ENCODE peak calls at places on chromosomes 2 and 18, in five cellular contexts. One of them, this sample, is unnamed.

GRCh38 chr2:132804045-132804444 is 134.0 kb upstream of the LYPD1 start:
- DNase-seq in cardiac muscle cell: peak
- DNase-seq in A549: peak
- DNase-seq in OCI-LY7: peak
- DNase-seq in GM12865: no peak
- DNase-seq in this sample: peak

GRCh38 chr2:227853204-227853629 is 18.2 kb upstream of the DAW1 start:
- DNase-seq in cardiac muscle cell: peak
- DNase-seq in A549: peak
- DNase-seq in OCI-LY7: no peak
- DNase-seq in GM12865: peak
- DNase-seq in this sample: no peak

GRCh38 chr18:79117791-79118190 is 48.6 kb downstream of the ATP9B start:
- DNase-seq in cardiac muscle cell: no peak
- DNase-seq in A549: no peak
- DNase-seq in OCI-LY7: no peak
- DNase-seq in GM12865: no peak
- DNase-seq in this sample: no peak

GRCh38 chr2:202023198-202023903 is 10.3 kb upstream of the FZD7 start:
- DNase-seq in cardiac muscle cell: no peak
- DNase-seq in A549: no peak
- DNase-seq in OCI-LY7: no peak
- DNase-seq in GM12865: no peak
- DNase-seq in this sample: no peak

GRCh38 chr2:217934321-217935131 is 68.3 kb downstream of the TNS1 start:
- DNase-seq in cardiac muscle cell: peak
- DNase-seq in A549: peak
- DNase-seq in OCI-LY7: no peak
- DNase-seq in GM12865: no peak
- DNase-seq in this sample: no peak

GRCh38 chr18:46615720-46616119 is 41.3 kb downstream of the LOXHD1 start:
- DNase-seq in cardiac muscle cell: no peak
- DNase-seq in A549: no peak
- DNase-seq in OCI-LY7: no peak
- DNase-seq in GM12865: no peak
- DNase-seq in this sample: no peak

GRCh38 chr2:231601356-231602229 is 8.9 kb downstream of the TEX44 start:
- DNase-seq in cardiac muscle cell: peak
- DNase-seq in A549: peak
- DNase-seq in OCI-LY7: peak
- DNase-seq in GM12865: peak
- DNase-seq in this sample: peak

GRCh38 chr2:18339326-18339725 is 221.1 kb downstream of the RDH14 start:
- DNase-seq in cardiac muscle cell: no peak
- DNase-seq in A549: no peak
- DNase-seq in OCI-LY7: no peak
- DNase-seq in GM12865: no peak
- DNase-seq in this sample: no peak

GRCh38 chr2:148989882-148990493 is 48.5 kb upstream of the LYPD6B start:
- DNase-seq in cardiac muscle cell: peak
- DNase-seq in A549: peak
- DNase-seq in OCI-LY7: peak
- DNase-seq in GM12865: peak
- DNase-seq in this sample: peak

GRCh38 chr2:149029312-149029965 is 9.1 kb upstream of the LYPD6B start:
- DNase-seq in cardiac muscle cell: no peak
- DNase-seq in A549: no peak
- DNase-seq in OCI-LY7: no peak
- DNase-seq in GM12865: no peak
- DNase-seq in this sample: no peak

GRCh38 chr2:76197842-76198448 is 487.2 kb upstream of the GCFC2 start:
- DNase-seq in cardiac muscle cell: peak
- DNase-seq in A549: peak
- DNase-seq in OCI-LY7: peak
- DNase-seq in GM12865: peak
- DNase-seq in this sample: peak

GRCh38 chr2:1743396-1744150 is 742 bp downstream of the PXDN start:
- DNase-seq in cardiac muscle cell: peak
- DNase-seq in A549: no peak
- DNase-seq in OCI-LY7: no peak
- DNase-seq in GM12865: no peak
- DNase-seq in this sample: no peak

GRCh38 chr2:11583203-11583752 is 49.4 kb downstream of the GREB1 start:
- DNase-seq in cardiac muscle cell: peak
- DNase-seq in A549: peak
- DNase-seq in OCI-LY7: no peak
- DNase-seq in GM12865: no peak
- DNase-seq in this sample: peak

GRCh38 chr2:40150206-40150765 is 301.6 kb downstream of the SLC8A1 start:
- DNase-seq in cardiac muscle cell: no peak
- DNase-seq in A549: no peak
- DNase-seq in OCI-LY7: no peak
- DNase-seq in GM12865: no peak
- DNase-seq in this sample: no peak

GRCh38 chr2:38074775-38075435 is 1.0 kb downstream of the CYP1B1 start:
- DNase-seq in cardiac muscle cell: peak
- DNase-seq in A549: peak
- DNase-seq in OCI-LY7: no peak
- DNase-seq in GM12865: no peak
- DNase-seq in this sample: peak

GRCh38 chr2:157194097-157194688 is 63.3 kb upstream of the GALNT5 start:
- DNase-seq in cardiac muscle cell: peak
- DNase-seq in A549: peak
- DNase-seq in OCI-LY7: peak
- DNase-seq in GM12865: peak
- DNase-seq in this sample: no peak

GRCh38 chr2:55115795-55116597 is 65.7 kb upstream of the RTN4 start:
- DNase-seq in cardiac muscle cell: peak
- DNase-seq in A549: peak
- DNase-seq in OCI-LY7: no peak
- DNase-seq in GM12865: no peak
- DNase-seq in this sample: no peak

GRCh38 chr2:157692768-157693167 is 64.1 kb upstream of the ACVR1C start:
- DNase-seq in cardiac muscle cell: peak
- DNase-seq in A549: no peak
- DNase-seq in OCI-LY7: no peak
- DNase-seq in GM12865: no peak
- DNase-seq in this sample: no peak

GRCh38 chr2:14700753-14701152 is 68.2 kb downstream of the LRATD1 start:
- DNase-seq in cardiac muscle cell: no peak
- DNase-seq in A549: no peak
- DNase-seq in OCI-LY7: no peak
- DNase-seq in GM12865: no peak
- DNase-seq in this sample: no peak

GRCh38 chr2:160415991-160416390 is 77.6 kb downstream of the RBMS1 start:
- DNase-seq in cardiac muscle cell: no peak
- DNase-seq in A549: no peak
- DNase-seq in OCI-LY7: no peak
- DNase-seq in GM12865: no peak
- DNase-seq in this sample: no peak

GRCh38 chr2:224772494-224772893 is 56.3 kb upstream of the CCDC195 start:
- DNase-seq in cardiac muscle cell: no peak
- DNase-seq in A549: no peak
- DNase-seq in OCI-LY7: no peak
- DNase-seq in GM12865: no peak
- DNase-seq in this sample: no peak

GRCh38 chr18:14943486-14943885 is 195.5 kb downstream of the ANKRD30B start:
- DNase-seq in cardiac muscle cell: no peak
- DNase-seq in A549: no peak
- DNase-seq in OCI-LY7: no peak
- DNase-seq in GM12865: no peak
- DNase-seq in this sample: no peak

GRCh38 chr2:2938481-2938880 is 439.1 kb downstream of the EIPR1 start:
- DNase-seq in cardiac muscle cell: no peak
- DNase-seq in A549: no peak
- DNase-seq in OCI-LY7: no peak
- DNase-seq in GM12865: no peak
- DNase-seq in this sample: no peak

GRCh38 chr2:162021659-162022058 is 52.4 kb downstream of the DPP4 start:
- DNase-seq in cardiac muscle cell: no peak
- DNase-seq in A549: no peak
- DNase-seq in OCI-LY7: no peak
- DNase-seq in GM12865: no peak
- DNase-seq in this sample: no peak

GRCh38 chr2:129761569-129762021 is 217.9 kb upstream of the RAB6C start:
- DNase-seq in cardiac muscle cell: no peak
- DNase-seq in A549: no peak
- DNase-seq in OCI-LY7: no peak
- DNase-seq in GM12865: no peak
- DNase-seq in this sample: no peak

GRCh38 chr2:1564506-1564905 is 151.2 kb downstream of the TPO start:
- DNase-seq in cardiac muscle cell: no peak
- DNase-seq in A549: no peak
- DNase-seq in OCI-LY7: no peak
- DNase-seq in GM12865: no peak
- DNase-seq in this sample: peak

GRCh38 chr2:216590780-216591179 is 42.4 kb upstream of the IGFBP2 start:
- DNase-seq in cardiac muscle cell: peak
- DNase-seq in A549: peak
- DNase-seq in OCI-LY7: no peak
- DNase-seq in GM12865: no peak
- DNase-seq in this sample: peak

GRCh38 chr2:128594953-128595677 is 276.4 kb upstream of the HS6ST1 start:
- DNase-seq in cardiac muscle cell: no peak
- DNase-seq in A549: no peak
- DNase-seq in OCI-LY7: no peak
- DNase-seq in GM12865: no peak
- DNase-seq in this sample: peak

GRCh38 chr18:55402731-55403405 is 185.1 kb downstream of the TCF4 start:
- DNase-seq in cardiac muscle cell: peak
- DNase-seq in A549: no peak
- DNase-seq in OCI-LY7: no peak
- DNase-seq in GM12865: no peak
- DNase-seq in this sample: no peak

GRCh38 chr18:55404136-55404810 is 183.7 kb downstream of the TCF4 start:
- DNase-seq in cardiac muscle cell: no peak
- DNase-seq in A549: no peak
- DNase-seq in OCI-LY7: no peak
- DNase-seq in GM12865: no peak
- DNase-seq in this sample: no peak

GRCh38 chr18:55404811-55405654 is 183.0 kb downstream of the TCF4 start:
- DNase-seq in cardiac muscle cell: peak
- DNase-seq in A549: no peak
- DNase-seq in OCI-LY7: no peak
- DNase-seq in GM12865: no peak
- DNase-seq in this sample: no peak

GRCh38 chr18:55401638-55402191 is 186.3 kb downstream of the TCF4 start:
- DNase-seq in cardiac muscle cell: peak
- DNase-seq in A549: peak
- DNase-seq in OCI-LY7: no peak
- DNase-seq in GM12865: no peak
- DNase-seq in this sample: peak

GRCh38 chr18:55403555-55403954 is 184.4 kb downstream of the TCF4 start:
- DNase-seq in cardiac muscle cell: no peak
- DNase-seq in A549: no peak
- DNase-seq in OCI-LY7: no peak
- DNase-seq in GM12865: no peak
- DNase-seq in this sample: no peak
- H3K4me3 ChIP-seq in cardiac muscle cell: no peak
- H3K4me3 ChIP-seq in A549: no peak
- H3K4me3 ChIP-seq in OCI-LY7: no peak
- H3K4me3 ChIP-seq in GM12865: no peak
- H3K4me3 ChIP-seq in this sample: no peak

GRCh38 chr2:44951124-44951523 is 9.6 kb downstream of the SIX3 start:
- DNase-seq in cardiac muscle cell: no peak
- DNase-seq in A549: no peak
- DNase-seq in OCI-LY7: no peak
- DNase-seq in GM12865: no peak
- DNase-seq in this sample: no peak

GRCh38 chr2:44950646-44951045 is 9.1 kb downstream of the SIX3 start:
- DNase-seq in cardiac muscle cell: no peak
- DNase-seq in A549: no peak
- DNase-seq in OCI-LY7: no peak
- DNase-seq in GM12865: no peak
- DNase-seq in this sample: no peak

GRCh38 chr2:44952806-44953685 is 11.5 kb downstream of the SIX3 start:
- DNase-seq in cardiac muscle cell: no peak
- DNase-seq in A549: no peak
- DNase-seq in OCI-LY7: no peak
- DNase-seq in GM12865: no peak
- DNase-seq in this sample: no peak

GRCh38 chr2:44952143-44952805 is 10.8 kb downstream of the SIX3 start:
- DNase-seq in cardiac muscle cell: peak
- DNase-seq in A549: peak
- DNase-seq in OCI-LY7: peak
- DNase-seq in GM12865: peak
- DNase-seq in this sample: peak

GRCh38 chr2:44951714-44952113 is 10.2 kb downstream of the SIX3 start:
- DNase-seq in cardiac muscle cell: no peak
- DNase-seq in A549: no peak
- DNase-seq in OCI-LY7: no peak
- DNase-seq in GM12865: no peak
- DNase-seq in this sample: no peak
- H3K4me3 ChIP-seq in cardiac muscle cell: peak
- H3K4me3 ChIP-seq in A549: peak
- H3K4me3 ChIP-seq in OCI-LY7: no peak
- H3K4me3 ChIP-seq in GM12865: peak
- H3K4me3 ChIP-seq in this sample: no peak

GRCh38 chr2:146661494-146662096 is 1183.2 kb upstream of the ACVR2A start:
- DNase-seq in cardiac muscle cell: peak
- DNase-seq in A549: peak
- DNase-seq in OCI-LY7: peak
- DNase-seq in GM12865: peak
- DNase-seq in this sample: no peak

GRCh38 chr2:146665801-146666200 is 1179.0 kb upstream of the ACVR2A start:
- DNase-seq in cardiac muscle cell: no peak
- DNase-seq in A549: no peak
- DNase-seq in OCI-LY7: no peak
- DNase-seq in GM12865: no peak
- DNase-seq in this sample: no peak

GRCh38 chr2:146659976-146660375 is 1184.9 kb upstream of the ACVR2A start:
- DNase-seq in cardiac muscle cell: no peak
- DNase-seq in A549: no peak
- DNase-seq in OCI-LY7: no peak
- DNase-seq in GM12865: no peak
- DNase-seq in this sample: no peak
- H3K4me3 ChIP-seq in cardiac muscle cell: no peak
- H3K4me3 ChIP-seq in A549: no peak
- H3K4me3 ChIP-seq in OCI-LY7: no peak
- H3K4me3 ChIP-seq in GM12865: no peak
- H3K4me3 ChIP-seq in this sample: no peak

GRCh38 chr2:120291464-120292311 is 39.0 kb downstream of the RALB start:
- DNase-seq in cardiac muscle cell: peak
- DNase-seq in A549: no peak
- DNase-seq in OCI-LY7: no peak
- DNase-seq in GM12865: no peak
- DNase-seq in this sample: peak

GRCh38 chr2:120288016-120288373 is 35.3 kb downstream of the RALB start:
- DNase-seq in cardiac muscle cell: no peak
- DNase-seq in A549: no peak
- DNase-seq in OCI-LY7: no peak
- DNase-seq in GM12865: no peak
- DNase-seq in this sample: no peak

GRCh38 chr2:120287183-120288015 is 34.7 kb downstream of the RALB start:
- DNase-seq in cardiac muscle cell: peak
- DNase-seq in A549: peak
- DNase-seq in OCI-LY7: no peak
- DNase-seq in GM12865: peak
- DNase-seq in this sample: no peak

GRCh38 chr2:120290737-120291136 is 38.1 kb downstream of the RALB start:
- DNase-seq in cardiac muscle cell: peak
- DNase-seq in A549: no peak
- DNase-seq in OCI-LY7: no peak
- DNase-seq in GM12865: no peak
- DNase-seq in this sample: no peak

GRCh38 chr2:120289221-120289906 is 36.7 kb downstream of the RALB start:
- DNase-seq in cardiac muscle cell: peak
- DNase-seq in A549: no peak
- DNase-seq in OCI-LY7: no peak
- DNase-seq in GM12865: no peak
- DNase-seq in this sample: no peak
- H3K4me3 ChIP-seq in cardiac muscle cell: no peak
- H3K4me3 ChIP-seq in A549: no peak
- H3K4me3 ChIP-seq in OCI-LY7: no peak
- H3K4me3 ChIP-seq in GM12865: no peak
- H3K4me3 ChIP-seq in this sample: no peak